ENCODE peak calls at places on chromosomes 11 and 22, in five cellular contexts. J is mucosa of gallbladder, D is body of pancreas, E is fibroblast of the aortic adventitia, I is DMS79. S is an unnamed sample.

GRCh38 chr22:49893025-49893424 is 25.2 kb downstream of the ALG12 start:
- DNase-seq in D (no peak), I (no peak), E (no peak), J (no peak), S (no peak)

GRCh38 chr11:68044145-68044813 is 5.5 kb downstream of the TCIRG1 start:
- DNase-seq in E (no peak), I (no peak), D (peak), J (no peak), S (no peak)

GRCh38 chr11:69064394-69064957 is 15.7 kb downstream of the TPCN2 start:
- DNase-seq in I (no peak), J (no peak), E (no peak), D (no peak), S (no peak)

GRCh38 chr11:212150-213100 is 4.9 kb downstream of the RIC8A start:
- DNase-seq in I (no peak), E (no peak), D (no peak), J (no peak), S (no peak)

GRCh38 chr22:20979243-20979809 is 2.8 kb upstream of the LZTR1 start:
- DNase-seq in E (peak), I (no peak), J (peak), D (peak), S (no peak)

GRCh38 chr11:98227266-98227665 is 793.5 kb upstream of the CNTN5 start:
- DNase-seq in D (no peak), J (no peak), E (no peak), I (no peak), S (no peak)

GRCh38 chr22:19090586-19091127 is 31.6 kb downstream of the DGCR2 start:
- DNase-seq in I (no peak), D (no peak), E (no peak), J (no peak), S (no peak)

GRCh38 chr11:124791626-124792341 is 8.4 kb downstream of the MSANTD2 start:
- DNase-seq in I (no peak), J (no peak), D (no peak), E (no peak), S (no peak)

GRCh38 chr11:134008593-134008992 is 51.8 kb upstream of the IGSF9B start:
- DNase-seq in J (peak), I (no peak), D (no peak), E (no peak), S (no peak)

GRCh38 chr11:36363361-36364272 is 67.5 kb downstream of the PRR5L start:
- DNase-seq in J (no peak), I (no peak), D (no peak), E (no peak), S (no peak)

GRCh38 chr11:77316733-77317342 is 15.4 kb upstream of the GDPD4 start:
- DNase-seq in I (no peak), E (no peak), J (no peak), D (no peak), S (peak)